ENCODE peak calls at places on chromosomes 1 and 21, in six cellular contexts. L is CD8-positive, alpha-beta memory T cell; C is body of pancreas; T is stomach; F is suprapubic skin; G is right atrium auricular region. W is an unnamed sample. For H3K36me3 and H3K4me1, the result is how much of the 10 kb centered on the place peaks cover.

GRCh38 chr1:224539971-224540370 is 76.1 kb upstream of the CNIH3 start:
- DNase-seq in T (no peak), C (no peak), G (no peak), L (no peak), F (no peak), W (no peak)

GRCh38 chr1:167455786-167456446 is 62.4 kb downstream of the CD247 start:
- DNase-seq in C (peak), T (peak), F (no peak), L (peak), G (no peak), W (no peak)

GRCh38 chr1:204348722-204349121 is 11.0 kb downstream of the PLEKHA6 start:
- DNase-seq in T (peak), L (no peak), F (no peak), C (peak), G (peak), W (peak)

GRCh38 chr1:30242722-30243465 is 480.5 kb downstream of the MATN1 start:
- DNase-seq in G (no peak), L (no peak), T (no peak), C (no peak), F (no peak), W (no peak)

GRCh38 chr21:35163381-35163780 is 114.3 kb upstream of the RUNX1 start:
- DNase-seq in T (no peak), L (no peak), C (no peak), G (no peak), F (no peak), W (no peak)

GRCh38 chr21:31236528-31236927 is 107.5 kb downstream of the TIAM1 start:
- DNase-seq in C (no peak), F (no peak), G (no peak), L (no peak), T (no peak), W (peak)

GRCh38 chr1:169741666-169742394 is 8.0 kb upstream of the SELE start:
- DNase-seq in C (no peak), T (no peak), G (no peak), F (no peak), L (no peak), W (no peak)

GRCh38 chr1:35558374-35559316 is 1.0 kb downstream of the NCDN start:
- DNase-seq in G (no peak), L (no peak), T (no peak), F (no peak), C (no peak), W (no peak)

GRCh38 chr1:56464294-56464693 is 115.1 kb downstream of the PLPP3 start:
- DNase-seq in G (no peak), T (no peak), C (no peak), F (no peak), L (no peak), W (no peak)

GRCh38 chr1:182700351-182700709 is 15.9 kb upstream of the RGS8 start:
- DNase-seq in L (no peak), G (no peak), C (no peak), T (no peak), F (no peak), W (no peak)

GRCh38 chr1:43442756-43443155 is 11.0 kb downstream of the HYI start:
- DNase-seq in C (no peak), F (peak), L (no peak), T (peak), G (no peak), W (no peak)

GRCh38 chr1:85494074-85494956 is 29.4 kb upstream of the DDAH1 start:
- DNase-seq in F (no peak), T (no peak), C (no peak), L (no peak), G (no peak), W (peak)

GRCh38 chr1:109762821-109763645 is 690 bp downstream of the EPS8L3 start:
- DNase-seq in L (no peak), C (peak), T (peak), F (peak), G (no peak), W (no peak)

GRCh38 chr21:44301961-44302406 is 2.1 kb downstream of the PFKL start:
- DNase-seq in C (peak), T (peak), L (no peak), F (no peak), G (no peak), W (no peak)

GRCh38 chr1:227885648-227886502 is 61.9 kb downstream of the WNT9A start:
- DNase-seq in T (peak), F (peak), C (peak), L (peak), G (peak), W (peak)

GRCh38 chr1:181779343-181779742 is 282.2 kb downstream of the ZNF648 start:
- DNase-seq in G (no peak), C (no peak), T (no peak), L (no peak), F (no peak), W (no peak)

GRCh38 chr21:42040411-42041180 is 30.4 kb upstream of the ZBTB21 start:
- DNase-seq in G (no peak), T (no peak), F (no peak), C (peak), L (no peak), W (no peak)

GRCh38 chr1:53450225-53450624 is 9.0 kb upstream of the DMRTB1 start:
- DNase-seq in T (no peak), L (no peak), C (no peak), G (no peak), F (no peak), W (no peak)

GRCh38 chr1:118090130-118090529 is 94.9 kb downstream of the SPAG17 start:
- DNase-seq in G (no peak), C (no peak), L (no peak), T (no peak), F (no peak), W (no peak)

GRCh38 chr1:92804721-92805169 is 19.8 kb upstream of the EVI5 start:
- DNase-seq in G (peak), L (no peak), C (peak), F (no peak), T (peak), W (peak)

GRCh38 chr1:114011796-114012195 is 32.5 kb downstream of the OLFML3 start:
- DNase-seq in F (no peak), L (no peak), C (no peak), T (no peak), G (no peak), W (no peak)

GRCh38 chr1:1344672-1345361 is 4.4 kb downstream of the DVL1 start:
- DNase-seq in T (peak), C (no peak), F (no peak), G (no peak), L (no peak), W (no peak)

GRCh38 chr1:37403166-37403565 is 71.2 kb upstream of the ZC3H12A start:
- DNase-seq in F (no peak), L (no peak), G (no peak), C (no peak), T (no peak), W (no peak)

GRCh38 chr1:6329851-6330250 is 63.7 kb downstream of the ACOT7 start:
- DNase-seq in F (no peak), T (no peak), L (no peak), C (no peak), G (no peak), W (no peak)

GRCh38 chr1:91844862-91845528 is 41.0 kb downstream of the TGFBR3 start:
- DNase-seq in G (peak), L (no peak), F (peak), C (peak), T (peak), W (no peak)

GRCh38 chr1:36734356-36734755 is 251.6 kb upstream of the CSF3R start:
- DNase-seq in T (no peak), L (no peak), G (no peak), F (no peak), C (no peak), W (no peak)

GRCh38 chr1:118177998-118178397 is 7.0 kb downstream of the SPAG17 start:
- DNase-seq in C (no peak), F (no peak), L (no peak), G (no peak), T (no peak), W (no peak)

GRCh38 chr1:116852910-116853309 is 56.8 kb upstream of the PTGFRN start:
- DNase-seq in L (no peak), F (no peak), C (no peak), G (no peak), T (no peak), W (no peak)

GRCh38 chr1:118151312-118151937 is 33.6 kb downstream of the SPAG17 start:
- DNase-seq in T (peak), L (no peak), G (peak), C (peak), F (peak), W (peak)

GRCh38 chr21:44401386-44402160 is 48.2 kb downstream of the TRPM2 start:
- DNase-seq in G (peak), F (no peak), T (no peak), C (no peak), L (no peak), W (no peak)

GRCh38 chr1:187264995-187265602 is 436.4 kb downstream of the PLA2G4A start:
- DNase-seq in F (no peak), C (peak), L (no peak), T (no peak), G (no peak), W (peak)

GRCh38 chr1:1940123-1940425 is 21.0 kb upstream of the TMEM52 start:
- DNase-seq in F (no peak), T (no peak), G (no peak), C (no peak), L (no peak), W (no peak)

GRCh38 chr1:52032124-52032784 is 1.4 kb downstream of the KTI12 start:
- DNase-seq in G (no peak), C (no peak), L (no peak), F (no peak), T (no peak), W (no peak)

GRCh38 chr1:147225193-147225730 is at the start of gene FMO5:
- DNase-seq in G (peak), F (peak), T (peak), C (peak), L (peak), W (peak)

GRCh38 chr1:93585059-93585966 is 96.3 kb downstream of the BCAR3 start:
- DNase-seq in L (no peak), F (peak), C (peak), G (peak), T (peak), W (peak)

DNA sequence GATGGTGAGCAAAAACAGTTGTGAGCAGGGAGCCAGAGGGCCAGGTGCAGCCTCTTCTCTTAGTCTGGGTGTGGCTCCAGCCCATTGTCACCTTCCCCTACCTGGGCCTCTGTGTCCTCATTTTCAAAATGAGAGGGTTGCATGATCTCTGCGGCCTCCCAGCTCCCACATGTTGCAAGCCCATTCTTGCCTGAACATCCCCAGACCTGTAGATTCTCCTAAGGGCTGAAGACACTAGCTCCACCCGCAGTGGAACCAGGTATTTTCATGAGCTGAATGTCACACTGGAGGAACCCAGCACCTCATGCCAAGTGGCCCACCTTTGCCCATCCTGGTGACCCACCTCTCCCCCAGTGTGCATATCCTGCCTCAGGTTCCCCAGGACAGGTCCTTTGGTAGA is 12.3 kb downstream of the IKBKE start:
- DNase-seq in G (no peak), F (no peak), C (no peak), L (no peak), T (no peak), W (no peak)
- H3K36me3 ChIP-seq in G (under half), F (under half), C (under half), L (half or more), T (half or more), W (under half)

GRCh38 chr1:221741364-221741970 is 422 bp downstream of the DUSP10 start:
- DNase-seq in G (no peak), T (no peak), F (peak), C (peak), L (peak), W (no peak)
- H3K4me1 ChIP-seq in G (under half), T (under half), F (under half), C (half or more), L (under half), W (under half)

DNA sequence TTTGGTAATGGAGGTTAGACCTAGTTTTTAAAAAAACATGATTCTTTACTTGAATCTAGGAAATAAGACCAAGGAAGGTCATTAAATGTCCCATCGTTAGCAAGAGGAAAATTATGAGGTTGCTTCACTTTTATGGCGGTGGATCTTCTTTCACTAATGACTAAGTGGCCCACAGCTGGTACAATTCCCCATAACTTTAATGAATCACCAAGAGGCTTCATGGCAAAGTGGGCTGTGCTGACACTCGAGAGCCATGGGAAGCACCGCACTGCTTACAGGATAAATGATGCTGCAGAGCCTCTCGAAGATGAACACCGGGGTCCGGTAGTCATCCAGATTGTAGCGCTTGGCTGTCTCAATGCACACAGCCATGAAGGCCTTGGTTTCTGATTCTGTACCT is 108.8 kb downstream of the UBR4 start:
- DNase-seq in C (no peak), T (no peak), G (no peak), F (no peak), L (no peak), W (no peak)
- H3K36me3 ChIP-seq in C (under half), T (half or more), G (half or more), F (half or more), L (half or more), W (under half)

DNA sequence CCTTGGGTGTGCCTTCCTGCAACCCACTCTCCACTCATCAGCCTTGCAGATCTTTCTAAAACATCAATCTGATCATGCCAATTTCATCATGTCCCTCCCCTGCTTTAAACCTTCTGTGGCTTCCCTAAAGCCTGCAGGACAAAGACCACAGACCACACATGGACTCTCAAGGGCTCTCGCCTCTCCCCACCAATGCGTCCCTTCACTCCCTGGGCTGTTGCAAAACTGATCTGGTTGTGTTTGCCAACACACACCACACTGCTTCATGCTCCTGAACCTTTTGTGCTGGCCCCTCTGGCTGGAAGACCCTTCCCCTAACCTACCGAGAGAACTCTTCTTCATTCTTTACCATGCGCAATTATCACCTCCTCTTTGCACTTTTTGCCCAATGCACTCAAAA is 72.4 kb downstream of the ITPKB start:
- DNase-seq in C (no peak), T (no peak), L (no peak), F (no peak), G (no peak), W (no peak)
- H3K4me1 ChIP-seq in C (under half), T (under half), L (half or more), F (half or more), G (half or more), W (under half)

DNA sequence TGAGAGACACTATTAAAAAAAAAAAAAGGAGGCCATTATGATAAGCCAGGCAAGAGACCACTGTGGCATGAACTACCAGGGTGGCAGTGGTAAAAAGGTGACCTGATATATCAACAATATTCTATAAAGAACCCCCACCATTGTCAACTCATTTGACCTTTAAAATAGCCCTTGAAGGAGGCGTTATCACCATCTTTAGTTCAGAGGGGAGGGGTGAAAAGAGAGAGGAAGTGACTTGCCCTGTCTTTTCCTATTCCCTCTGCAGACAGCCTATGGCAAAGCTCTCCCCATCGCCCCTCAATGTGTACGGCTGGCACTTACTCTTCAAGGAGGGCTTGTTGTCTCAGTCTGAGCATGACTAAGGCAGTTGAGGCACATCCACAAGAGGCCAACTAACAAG is 11.7 kb upstream of the SLFNL1 start:
- DNase-seq in C (no peak), L (no peak), F (no peak), G (no peak), T (no peak), W (no peak)
- H3K36me3 ChIP-seq in C (under half), L (under half), F (half or more), G (half or more), T (half or more), W (under half)

GRCh38 chr1:31938184-31938975 is at the start of gene PTP4A2:
- DNase-seq in F (peak), G (peak), L (peak), T (peak), C (peak), W (peak)

GRCh38 chr1:31936966-31937299 is 1.2 kb downstream of the PTP4A2 start:
- DNase-seq in L (no peak), F (no peak), T (no peak), G (no peak), C (no peak), W (no peak)

GRCh38 chr1:31939484-31940329 is 1.5 kb upstream of the PTP4A2 start:
- DNase-seq in C (peak), G (no peak), F (no peak), L (peak), T (peak), W (peak)

GRCh38 chr1:31936278-31936965 is 1.7 kb downstream of the PTP4A2 start:
- DNase-seq in L (no peak), C (no peak), G (no peak), F (no peak), T (no peak), W (no peak)

GRCh38 chr1:31937300-31938183 is 626 bp downstream of the PTP4A2 start:
- DNase-seq in F (peak), C (peak), L (peak), T (peak), G (peak), W (peak)
- H3K4me1 ChIP-seq in F (half or more), C (half or more), L (half or more), T (half or more), G (half or more), W (under half)